ENCODE peak calls at places on chromosome 16, in six cellular contexts. One of them, this sample, is unnamed.

GRCh38 chr16:85126731-85127662 is 14.7 kb upstream of the CIBAR2 start:
- DNase-seq in stimulated activated CD4-positive, alpha-beta T cell treated with anti-CD3 and anti-CD28 coated beads, Interleukin-4, amount 100 ng/mL, for 24 hours: peak; percentile 28
- DNase-seq in iris pigment epithelial cell: peak; percentile 93
- DNase-seq in adrenal gland: no peak
- DNase-seq in sigmoid colon: no peak
- DNase-seq in stimulated activated CD8-positive, alpha-beta memory T cell treated with anti-CD3 and anti-CD28 coated beads, Interleukin-7, amount 100 ng/mL, for 1 hour: no peak
- DNase-seq in this sample: no peak

GRCh38 chr16:4924593-4925378 is 12.2 kb downstream of the PPL start:
- DNase-seq in sigmoid colon: no peak
- DNase-seq in iris pigment epithelial cell: no peak
- DNase-seq in adrenal gland: no peak
- DNase-seq in stimulated activated CD8-positive, alpha-beta memory T cell treated with anti-CD3 and anti-CD28 coated beads, Interleukin-7, amount 100 ng/mL, for 1 hour: no peak
- DNase-seq in stimulated activated CD4-positive, alpha-beta T cell treated with anti-CD3 and anti-CD28 coated beads, Interleukin-4, amount 100 ng/mL, for 24 hours: no peak
- DNase-seq in this sample: no peak

GRCh38 chr16:67942200-67942509 is 1.8 kb downstream of the LCAT start:
- DNase-seq in stimulated activated CD4-positive, alpha-beta T cell treated with anti-CD3 and anti-CD28 coated beads, Interleukin-4, amount 100 ng/mL, for 24 hours: peak; percentile 52
- DNase-seq in iris pigment epithelial cell: peak; percentile 41
- DNase-seq in adrenal gland: peak; percentile 66
- DNase-seq in stimulated activated CD8-positive, alpha-beta memory T cell treated with anti-CD3 and anti-CD28 coated beads, Interleukin-7, amount 100 ng/mL, for 1 hour: no peak
- DNase-seq in sigmoid colon: no peak
- DNase-seq in this sample: no peak

GRCh38 chr16:6111390-6111789 is 1013.8 kb upstream of the EEF2KMT start:
- DNase-seq in sigmoid colon: no peak
- DNase-seq in stimulated activated CD4-positive, alpha-beta T cell treated with anti-CD3 and anti-CD28 coated beads, Interleukin-4, amount 100 ng/mL, for 24 hours: no peak
- DNase-seq in stimulated activated CD8-positive, alpha-beta memory T cell treated with anti-CD3 and anti-CD28 coated beads, Interleukin-7, amount 100 ng/mL, for 1 hour: no peak
- DNase-seq in adrenal gland: no peak
- DNase-seq in iris pigment epithelial cell: no peak
- DNase-seq in this sample: no peak

GRCh38 chr16:53817117-53817516 is 113.2 kb downstream of the FTO start:
- DNase-seq in iris pigment epithelial cell: peak; percentile 98
- DNase-seq in adrenal gland: peak; percentile 68
- DNase-seq in stimulated activated CD8-positive, alpha-beta memory T cell treated with anti-CD3 and anti-CD28 coated beads, Interleukin-7, amount 100 ng/mL, for 1 hour: no peak
- DNase-seq in sigmoid colon: no peak
- DNase-seq in stimulated activated CD4-positive, alpha-beta T cell treated with anti-CD3 and anti-CD28 coated beads, Interleukin-4, amount 100 ng/mL, for 24 hours: no peak
- DNase-seq in this sample: no peak

GRCh38 chr16:81571592-81572230 is 127.1 kb downstream of the CMIP start:
- DNase-seq in stimulated activated CD4-positive, alpha-beta T cell treated with anti-CD3 and anti-CD28 coated beads, Interleukin-4, amount 100 ng/mL, for 24 hours: no peak
- DNase-seq in sigmoid colon: no peak
- DNase-seq in adrenal gland: no peak
- DNase-seq in stimulated activated CD8-positive, alpha-beta memory T cell treated with anti-CD3 and anti-CD28 coated beads, Interleukin-7, amount 100 ng/mL, for 1 hour: no peak
- DNase-seq in iris pigment epithelial cell: no peak
- DNase-seq in this sample: no peak

GRCh38 chr16:87926246-87927194 is 9.8 kb downstream of the CA5A start:
- DNase-seq in adrenal gland: no peak
- DNase-seq in sigmoid colon: no peak
- DNase-seq in iris pigment epithelial cell: no peak
- DNase-seq in stimulated activated CD8-positive, alpha-beta memory T cell treated with anti-CD3 and anti-CD28 coated beads, Interleukin-7, amount 100 ng/mL, for 1 hour: no peak
- DNase-seq in stimulated activated CD4-positive, alpha-beta T cell treated with anti-CD3 and anti-CD28 coated beads, Interleukin-4, amount 100 ng/mL, for 24 hours: peak; percentile 24
- DNase-seq in this sample: no peak

GRCh38 chr16:84520778-84521770 is 16.6 kb upstream of the MEAK7 start:
- DNase-seq in iris pigment epithelial cell: no peak
- DNase-seq in stimulated activated CD4-positive, alpha-beta T cell treated with anti-CD3 and anti-CD28 coated beads, Interleukin-4, amount 100 ng/mL, for 24 hours: no peak
- DNase-seq in stimulated activated CD8-positive, alpha-beta memory T cell treated with anti-CD3 and anti-CD28 coated beads, Interleukin-7, amount 100 ng/mL, for 1 hour: no peak
- DNase-seq in sigmoid colon: no peak
- DNase-seq in adrenal gland: no peak
- DNase-seq in this sample: no peak

GRCh38 chr16:1413684-1414531 is 596 bp downstream of the UNKL start:
- DNase-seq in sigmoid colon: no peak
- DNase-seq in stimulated activated CD8-positive, alpha-beta memory T cell treated with anti-CD3 and anti-CD28 coated beads, Interleukin-7, amount 100 ng/mL, for 1 hour: peak; percentile 33
- DNase-seq in stimulated activated CD4-positive, alpha-beta T cell treated with anti-CD3 and anti-CD28 coated beads, Interleukin-4, amount 100 ng/mL, for 24 hours: peak; percentile 65
- DNase-seq in adrenal gland: peak; percentile 54
- DNase-seq in iris pigment epithelial cell: peak; percentile 41
- DNase-seq in this sample: no peak

GRCh38 chr16:72740346-72740745 is 307.6 kb downstream of the ZFHX3 start:
- DNase-seq in sigmoid colon: no peak
- DNase-seq in stimulated activated CD4-positive, alpha-beta T cell treated with anti-CD3 and anti-CD28 coated beads, Interleukin-4, amount 100 ng/mL, for 24 hours: no peak
- DNase-seq in iris pigment epithelial cell: peak; percentile 45
- DNase-seq in stimulated activated CD8-positive, alpha-beta memory T cell treated with anti-CD3 and anti-CD28 coated beads, Interleukin-7, amount 100 ng/mL, for 1 hour: no peak
- DNase-seq in adrenal gland: no peak
- DNase-seq in this sample: no peak

GRCh38 chr16:4351880-4352279 is 759 bp upstream of the PAM16 start:
- DNase-seq in iris pigment epithelial cell: no peak
- DNase-seq in adrenal gland: peak; percentile 66
- DNase-seq in stimulated activated CD8-positive, alpha-beta memory T cell treated with anti-CD3 and anti-CD28 coated beads, Interleukin-7, amount 100 ng/mL, for 1 hour: no peak
- DNase-seq in sigmoid colon: peak; percentile 61
- DNase-seq in stimulated activated CD4-positive, alpha-beta T cell treated with anti-CD3 and anti-CD28 coated beads, Interleukin-4, amount 100 ng/mL, for 24 hours: peak; percentile 28
- DNase-seq in this sample: no peak

GRCh38 chr16:71537643-71538042 is 11.4 kb downstream of the CHST4 start:
- DNase-seq in adrenal gland: peak; percentile 67
- DNase-seq in stimulated activated CD8-positive, alpha-beta memory T cell treated with anti-CD3 and anti-CD28 coated beads, Interleukin-7, amount 100 ng/mL, for 1 hour: no peak
- DNase-seq in stimulated activated CD4-positive, alpha-beta T cell treated with anti-CD3 and anti-CD28 coated beads, Interleukin-4, amount 100 ng/mL, for 24 hours: peak; percentile 20
- DNase-seq in iris pigment epithelial cell: peak; percentile 58
- DNase-seq in sigmoid colon: no peak
- DNase-seq in this sample: no peak

GRCh38 chr16:89764711-89765201 is 43.4 kb downstream of the ZNF276 start:
- DNase-seq in iris pigment epithelial cell: peak; percentile 65
- DNase-seq in stimulated activated CD8-positive, alpha-beta memory T cell treated with anti-CD3 and anti-CD28 coated beads, Interleukin-7, amount 100 ng/mL, for 1 hour: peak; percentile 15
- DNase-seq in stimulated activated CD4-positive, alpha-beta T cell treated with anti-CD3 and anti-CD28 coated beads, Interleukin-4, amount 100 ng/mL, for 24 hours: peak; percentile 26
- DNase-seq in sigmoid colon: no peak
- DNase-seq in adrenal gland: peak; percentile 64
- DNase-seq in this sample: no peak